ENCODE peak calls at places on chromosomes 1 and 21, in ten cellular contexts. One of them, this sample, is unnamed.

GRCh38 chr1:109632671-109633346 is 13.2 kb downstream of the AMPD2 start:
- DNase-seq in kidney tubule cell: no peak
- DNase-seq in BJ: no peak
- DNase-seq in activated T-cell treated with anti-CD3 and anti-CD28 coated beads for 24 hours: no peak
- DNase-seq in SHP77: peak; percentile 88
- DNase-seq in fibroblast of gingiva: no peak
- DNase-seq in fibroblast of lung: no peak
- DNase-seq in endothelial cell: no peak
- DNase-seq in stimulated activated naive CD8-positive, alpha-beta T cell treated with anti-CD3 and anti-CD28 coated beads, Interleukin-15, Interleukin-2, amounts not matched to agents 100 U/mL and 50 U/mL, for 24 hours: no peak
- DNase-seq in NCI-H345: peak; percentile 74
- DNase-seq in this sample: no peak

GRCh38 chr1:108706643-108707042 is 6.1 kb upstream of the FNDC7 start:
- DNase-seq in fibroblast of gingiva: no peak
- DNase-seq in BJ: no peak
- DNase-seq in kidney tubule cell: no peak
- DNase-seq in stimulated activated naive CD8-positive, alpha-beta T cell treated with anti-CD3 and anti-CD28 coated beads, Interleukin-15, Interleukin-2, amounts not matched to agents 100 U/mL and 50 U/mL, for 24 hours: no peak
- DNase-seq in activated T-cell treated with anti-CD3 and anti-CD28 coated beads for 24 hours: no peak
- DNase-seq in SHP77: no peak
- DNase-seq in fibroblast of lung: no peak
- DNase-seq in NCI-H345: no peak
- DNase-seq in endothelial cell: no peak
- DNase-seq in this sample: no peak

GRCh38 chr21:17818158-17819113 is 720 bp downstream of the C21orf91 start:
- DNase-seq in BJ: no peak
- DNase-seq in fibroblast of lung: peak; percentile 40
- DNase-seq in SHP77: no peak
- DNase-seq in NCI-H345: peak; percentile 41
- DNase-seq in stimulated activated naive CD8-positive, alpha-beta T cell treated with anti-CD3 and anti-CD28 coated beads, Interleukin-15, Interleukin-2, amounts not matched to agents 100 U/mL and 50 U/mL, for 24 hours: peak; percentile 48
- DNase-seq in activated T-cell treated with anti-CD3 and anti-CD28 coated beads for 24 hours: peak; percentile 26
- DNase-seq in fibroblast of gingiva: peak; percentile 41
- DNase-seq in endothelial cell: peak; percentile 50
- DNase-seq in kidney tubule cell: peak; percentile 39
- DNase-seq in this sample: peak; percentile 38

GRCh38 chr1:16248603-16249534 is 11.9 kb upstream of the CPLANE2 start:
- DNase-seq in kidney tubule cell: peak; percentile 50
- DNase-seq in SHP77: peak; percentile 83
- DNase-seq in stimulated activated naive CD8-positive, alpha-beta T cell treated with anti-CD3 and anti-CD28 coated beads, Interleukin-15, Interleukin-2, amounts not matched to agents 100 U/mL and 50 U/mL, for 24 hours: no peak
- DNase-seq in endothelial cell: no peak
- DNase-seq in fibroblast of gingiva: peak; percentile 46
- DNase-seq in BJ: peak; percentile 48
- DNase-seq in NCI-H345: peak; percentile 98
- DNase-seq in fibroblast of lung: peak; percentile 85
- DNase-seq in activated T-cell treated with anti-CD3 and anti-CD28 coated beads for 24 hours: no peak
- DNase-seq in this sample: peak; percentile 85

GRCh38 chr1:10555635-10556429 is 81.1 kb downstream of the PEX14 start:
- DNase-seq in fibroblast of gingiva: no peak
- DNase-seq in BJ: no peak
- DNase-seq in fibroblast of lung: no peak
- DNase-seq in SHP77: peak; percentile 5
- DNase-seq in endothelial cell: no peak
- DNase-seq in NCI-H345: no peak
- DNase-seq in stimulated activated naive CD8-positive, alpha-beta T cell treated with anti-CD3 and anti-CD28 coated beads, Interleukin-15, Interleukin-2, amounts not matched to agents 100 U/mL and 50 U/mL, for 24 hours: no peak
- DNase-seq in kidney tubule cell: peak; percentile 17
- DNase-seq in activated T-cell treated with anti-CD3 and anti-CD28 coated beads for 24 hours: no peak
- DNase-seq in this sample: no peak

GRCh38 chr1:226181996-226182714 is 4.4 kb downstream of the ACBD3 start:
- DNase-seq in fibroblast of lung: peak; percentile 62
- DNase-seq in fibroblast of gingiva: peak; percentile 75
- DNase-seq in stimulated activated naive CD8-positive, alpha-beta T cell treated with anti-CD3 and anti-CD28 coated beads, Interleukin-15, Interleukin-2, amounts not matched to agents 100 U/mL and 50 U/mL, for 24 hours: no peak
- DNase-seq in endothelial cell: peak; percentile 13
- DNase-seq in activated T-cell treated with anti-CD3 and anti-CD28 coated beads for 24 hours: no peak
- DNase-seq in NCI-H345: no peak
- DNase-seq in BJ: no peak
- DNase-seq in SHP77: no peak
- DNase-seq in kidney tubule cell: peak; percentile 79
- DNase-seq in this sample: peak; percentile 82

GRCh38 chr1:115815694-115816093 is 25.2 kb downstream of the NHLH2 start:
- DNase-seq in stimulated activated naive CD8-positive, alpha-beta T cell treated with anti-CD3 and anti-CD28 coated beads, Interleukin-15, Interleukin-2, amounts not matched to agents 100 U/mL and 50 U/mL, for 24 hours: no peak
- DNase-seq in endothelial cell: no peak
- DNase-seq in BJ: no peak
- DNase-seq in SHP77: no peak
- DNase-seq in activated T-cell treated with anti-CD3 and anti-CD28 coated beads for 24 hours: no peak
- DNase-seq in NCI-H345: no peak
- DNase-seq in fibroblast of gingiva: no peak
- DNase-seq in fibroblast of lung: no peak
- DNase-seq in kidney tubule cell: no peak
- DNase-seq in this sample: no peak

GRCh38 chr1:211928222-211928856 is 97.8 kb upstream of the LPGAT1 start:
- DNase-seq in SHP77: no peak
- DNase-seq in endothelial cell: no peak
- DNase-seq in kidney tubule cell: no peak
- DNase-seq in BJ: no peak
- DNase-seq in stimulated activated naive CD8-positive, alpha-beta T cell treated with anti-CD3 and anti-CD28 coated beads, Interleukin-15, Interleukin-2, amounts not matched to agents 100 U/mL and 50 U/mL, for 24 hours: no peak
- DNase-seq in activated T-cell treated with anti-CD3 and anti-CD28 coated beads for 24 hours: no peak
- DNase-seq in NCI-H345: peak; percentile 57
- DNase-seq in fibroblast of lung: no peak
- DNase-seq in fibroblast of gingiva: no peak
- DNase-seq in this sample: no peak

GRCh38 chr1:9700340-9700739 is 48.8 kb downstream of the PIK3CD start:
- DNase-seq in endothelial cell: no peak
- DNase-seq in fibroblast of lung: peak; percentile 93
- DNase-seq in BJ: peak; percentile 73
- DNase-seq in activated T-cell treated with anti-CD3 and anti-CD28 coated beads for 24 hours: no peak
- DNase-seq in fibroblast of gingiva: peak; percentile 38
- DNase-seq in kidney tubule cell: peak; percentile 98
- DNase-seq in NCI-H345: no peak
- DNase-seq in stimulated activated naive CD8-positive, alpha-beta T cell treated with anti-CD3 and anti-CD28 coated beads, Interleukin-15, Interleukin-2, amounts not matched to agents 100 U/mL and 50 U/mL, for 24 hours: no peak
- DNase-seq in SHP77: no peak
- DNase-seq in this sample: peak; percentile 95

GRCh38 chr1:76477131-76477530 is 390.1 kb upstream of the ST6GALNAC5 start:
- DNase-seq in SHP77: no peak
- DNase-seq in fibroblast of lung: no peak
- DNase-seq in NCI-H345: no peak
- DNase-seq in fibroblast of gingiva: no peak
- DNase-seq in kidney tubule cell: no peak
- DNase-seq in activated T-cell treated with anti-CD3 and anti-CD28 coated beads for 24 hours: no peak
- DNase-seq in BJ: no peak
- DNase-seq in stimulated activated naive CD8-positive, alpha-beta T cell treated with anti-CD3 and anti-CD28 coated beads, Interleukin-15, Interleukin-2, amounts not matched to agents 100 U/mL and 50 U/mL, for 24 hours: no peak
- DNase-seq in endothelial cell: no peak
- DNase-seq in this sample: no peak

GRCh38 chr1:78688701-78689100 is 39.1 kb downstream of the IFI44 start:
- DNase-seq in fibroblast of gingiva: peak; percentile 81
- DNase-seq in BJ: no peak
- DNase-seq in SHP77: no peak
- DNase-seq in stimulated activated naive CD8-positive, alpha-beta T cell treated with anti-CD3 and anti-CD28 coated beads, Interleukin-15, Interleukin-2, amounts not matched to agents 100 U/mL and 50 U/mL, for 24 hours: no peak
- DNase-seq in activated T-cell treated with anti-CD3 and anti-CD28 coated beads for 24 hours: no peak
- DNase-seq in fibroblast of lung: peak; percentile 50
- DNase-seq in kidney tubule cell: peak; percentile 42
- DNase-seq in NCI-H345: no peak
- DNase-seq in endothelial cell: no peak
- DNase-seq in this sample: peak; percentile 27

GRCh38 chr21:38787461-38788274 is 18.1 kb upstream of the ETS2 start:
- DNase-seq in BJ: no peak
- DNase-seq in NCI-H345: peak; percentile 42
- DNase-seq in stimulated activated naive CD8-positive, alpha-beta T cell treated with anti-CD3 and anti-CD28 coated beads, Interleukin-15, Interleukin-2, amounts not matched to agents 100 U/mL and 50 U/mL, for 24 hours: no peak
- DNase-seq in kidney tubule cell: peak; percentile 98
- DNase-seq in activated T-cell treated with anti-CD3 and anti-CD28 coated beads for 24 hours: no peak
- DNase-seq in endothelial cell: no peak
- DNase-seq in SHP77: peak; percentile 85
- DNase-seq in fibroblast of lung: peak; percentile 89
- DNase-seq in fibroblast of gingiva: no peak
- DNase-seq in this sample: peak; percentile 97

GRCh38 chr1:9589719-9590157 is 1.0 kb downstream of the TMEM201 start:
- DNase-seq in kidney tubule cell: peak; percentile 81
- DNase-seq in activated T-cell treated with anti-CD3 and anti-CD28 coated beads for 24 hours: no peak
- DNase-seq in endothelial cell: no peak
- DNase-seq in fibroblast of gingiva: no peak
- DNase-seq in SHP77: no peak
- DNase-seq in fibroblast of lung: peak; percentile 6
- DNase-seq in stimulated activated naive CD8-positive, alpha-beta T cell treated with anti-CD3 and anti-CD28 coated beads, Interleukin-15, Interleukin-2, amounts not matched to agents 100 U/mL and 50 U/mL, for 24 hours: no peak
- DNase-seq in NCI-H345: no peak
- DNase-seq in BJ: no peak
- DNase-seq in this sample: peak; percentile 34

GRCh38 chr1:15130607-15131006 is 22.9 kb upstream of the TMEM51 start:
- DNase-seq in stimulated activated naive CD8-positive, alpha-beta T cell treated with anti-CD3 and anti-CD28 coated beads, Interleukin-15, Interleukin-2, amounts not matched to agents 100 U/mL and 50 U/mL, for 24 hours: no peak
- DNase-seq in NCI-H345: no peak
- DNase-seq in fibroblast of gingiva: no peak
- DNase-seq in BJ: no peak
- DNase-seq in kidney tubule cell: no peak
- DNase-seq in activated T-cell treated with anti-CD3 and anti-CD28 coated beads for 24 hours: no peak
- DNase-seq in endothelial cell: no peak
- DNase-seq in fibroblast of lung: no peak
- DNase-seq in SHP77: no peak
- DNase-seq in this sample: no peak

GRCh38 chr1:41700986-41701535 is 216.6 kb upstream of the EDN2 start:
- DNase-seq in fibroblast of lung: no peak
- DNase-seq in stimulated activated naive CD8-positive, alpha-beta T cell treated with anti-CD3 and anti-CD28 coated beads, Interleukin-15, Interleukin-2, amounts not matched to agents 100 U/mL and 50 U/mL, for 24 hours: no peak
- DNase-seq in activated T-cell treated with anti-CD3 and anti-CD28 coated beads for 24 hours: no peak
- DNase-seq in kidney tubule cell: no peak
- DNase-seq in NCI-H345: no peak
- DNase-seq in BJ: no peak
- DNase-seq in fibroblast of gingiva: no peak
- DNase-seq in SHP77: no peak
- DNase-seq in endothelial cell: no peak
- DNase-seq in this sample: no peak

GRCh38 chr21:43578677-43579313 is 80.5 kb downstream of the HSF2BP start:
- DNase-seq in stimulated activated naive CD8-positive, alpha-beta T cell treated with anti-CD3 and anti-CD28 coated beads, Interleukin-15, Interleukin-2, amounts not matched to agents 100 U/mL and 50 U/mL, for 24 hours: no peak
- DNase-seq in activated T-cell treated with anti-CD3 and anti-CD28 coated beads for 24 hours: no peak
- DNase-seq in kidney tubule cell: no peak
- DNase-seq in NCI-H345: no peak
- DNase-seq in SHP77: no peak
- DNase-seq in fibroblast of lung: peak; percentile 82
- DNase-seq in endothelial cell: no peak
- DNase-seq in BJ: no peak
- DNase-seq in fibroblast of gingiva: peak; percentile 23
- DNase-seq in this sample: no peak

GRCh38 chr1:108877858-108878257 is 1.1 kb downstream of the GPSM2 start:
- DNase-seq in activated T-cell treated with anti-CD3 and anti-CD28 coated beads for 24 hours: no peak
- DNase-seq in NCI-H345: peak; percentile 7
- DNase-seq in endothelial cell: no peak
- DNase-seq in fibroblast of gingiva: no peak
- DNase-seq in kidney tubule cell: no peak
- DNase-seq in stimulated activated naive CD8-positive, alpha-beta T cell treated with anti-CD3 and anti-CD28 coated beads, Interleukin-15, Interleukin-2, amounts not matched to agents 100 U/mL and 50 U/mL, for 24 hours: no peak
- DNase-seq in BJ: no peak
- DNase-seq in fibroblast of lung: peak; percentile 16
- DNase-seq in SHP77: peak; percentile 18
- DNase-seq in this sample: peak; percentile 48

GRCh38 chr1:32773018-32773763 is 44.0 kb downstream of the YARS1 start:
- DNase-seq in fibroblast of gingiva: peak; percentile 63
- DNase-seq in fibroblast of lung: peak; percentile 69
- DNase-seq in kidney tubule cell: peak; percentile 83
- DNase-seq in BJ: no peak
- DNase-seq in endothelial cell: peak; percentile 80
- DNase-seq in stimulated activated naive CD8-positive, alpha-beta T cell treated with anti-CD3 and anti-CD28 coated beads, Interleukin-15, Interleukin-2, amounts not matched to agents 100 U/mL and 50 U/mL, for 24 hours: peak; percentile 80
- DNase-seq in SHP77: peak; percentile 64
- DNase-seq in activated T-cell treated with anti-CD3 and anti-CD28 coated beads for 24 hours: peak; percentile 61
- DNase-seq in NCI-H345: peak; percentile 79
- DNase-seq in this sample: peak; percentile 87

GRCh38 chr1:66564250-66564649 is 30.3 kb downstream of the SGIP1 start:
- DNase-seq in SHP77: no peak
- DNase-seq in fibroblast of gingiva: peak; percentile 98
- DNase-seq in activated T-cell treated with anti-CD3 and anti-CD28 coated beads for 24 hours: no peak
- DNase-seq in endothelial cell: no peak
- DNase-seq in kidney tubule cell: peak; percentile 99
- DNase-seq in BJ: peak; percentile 97
- DNase-seq in NCI-H345: no peak
- DNase-seq in fibroblast of lung: peak; percentile 98
- DNase-seq in stimulated activated naive CD8-positive, alpha-beta T cell treated with anti-CD3 and anti-CD28 coated beads, Interleukin-15, Interleukin-2, amounts not matched to agents 100 U/mL and 50 U/mL, for 24 hours: no peak
- DNase-seq in this sample: peak; percentile 92

GRCh38 chr1:150578278-150579109 is 916 bp downstream of the MCL1 start:
- DNase-seq in fibroblast of lung: peak; percentile 92
- DNase-seq in activated T-cell treated with anti-CD3 and anti-CD28 coated beads for 24 hours: peak; percentile 74
- DNase-seq in endothelial cell: peak; percentile 46
- DNase-seq in fibroblast of gingiva: peak; percentile 79
- DNase-seq in SHP77: peak; percentile 62
- DNase-seq in NCI-H345: peak; percentile 67
- DNase-seq in BJ: peak; percentile 57
- DNase-seq in kidney tubule cell: peak; percentile 90
- DNase-seq in stimulated activated naive CD8-positive, alpha-beta T cell treated with anti-CD3 and anti-CD28 coated beads, Interleukin-15, Interleukin-2, amounts not matched to agents 100 U/mL and 50 U/mL, for 24 hours: peak; percentile 70
- DNase-seq in this sample: peak; percentile 89

This sample was measured in Daoy.